ENCODE peak calls at places on chromosome 12, in nine cellular contexts. X is nephron progenitor cell, E is HFFc6, W is body of pancreas, N is AG04449, C is tibial nerve, A is transverse colon, Q is mucosa of descending colon, B is neural crest cell. S is an unnamed sample.

GRCh38 chr12:27965966-27966365 is 6.6 kb downstream of the PTHLH start:
- DNase-seq in X (no peak), E (peak; percentile 20), W (no peak), N (no peak), C (no peak), A (no peak), Q (no peak), B (no peak), S (peak; percentile 68)

GRCh38 chr12:54220092-54220557 is 31.3 kb upstream of the SMUG1 start:
- DNase-seq in X (peak; percentile 85), E (peak; percentile 64), W (peak; percentile 71), N (no peak), C (peak; percentile 83), A (peak; percentile 70), Q (peak; percentile 65), B (peak; percentile 76), S (peak; percentile 75)

GRCh38 chr12:32467959-32468863 is 68.9 kb downstream of the FGD4 start:
- DNase-seq in X (no peak), E (no peak), W (no peak), N (no peak), C (no peak), A (no peak), Q (no peak), B (no peak), S (no peak)

GRCh38 chr12:75692883-75693282 is 181.5 kb upstream of the KRR1 start:
- DNase-seq in X (no peak), E (no peak), W (no peak), N (no peak), C (no peak), A (no peak), Q (no peak), B (no peak), S (no peak)

GRCh38 chr12:114674201-114675047 is 9.6 kb downstream of the TBX3 start:
- DNase-seq in X (peak; percentile 27), E (no peak), W (no peak), N (no peak), C (no peak), A (no peak), Q (no peak), B (no peak), S (no peak)

GRCh38 chr12:28811457-28811856 is 337.6 kb upstream of the FAR2 start:
- DNase-seq in X (no peak), E (no peak), W (no peak), N (no peak), C (no peak), A (no peak), Q (no peak), B (no peak), S (no peak)

GRCh38 chr12:19437996-19438395 is 1.3 kb upstream of the AEBP2 start:
- DNase-seq in X (no peak), E (peak; percentile 25), W (no peak), N (no peak), C (no peak), A (no peak), Q (no peak), B (no peak), S (no peak)

GRCh38 chr12:78683031-78683430 is 181.5 kb upstream of the SYT1 start:
- DNase-seq in X (no peak), E (no peak), W (no peak), N (no peak), C (no peak), A (no peak), Q (no peak), B (no peak), S (no peak)

GRCh38 chr12:122021822-122022392 is at the start of gene BCL7A:
- DNase-seq in X (peak; percentile 65), E (peak; percentile 73), W (peak; percentile 73), N (no peak), C (peak; percentile 57), A (peak; percentile 76), Q (peak; percentile 80), B (peak; percentile 63), S (peak; percentile 60)

GRCh38 chr12:101743724-101744472 is 4.6 kb upstream of the SYCP3 start:
- DNase-seq in X (no peak), E (no peak), W (no peak), N (no peak), C (no peak), A (peak; percentile 40), Q (no peak), B (no peak), S (no peak)

GRCh38 chr12:132400011-132400641 is 70.7 kb upstream of the GALNT9 start:
- DNase-seq in X (peak; percentile 50), E (no peak), W (peak; percentile 5), N (no peak), C (no peak), A (no peak), Q (no peak), B (no peak), S (no peak)

GRCh38 chr12:1318327-1319031 is 275.9 kb downstream of the FBXL14 start:
- DNase-seq in X (peak; percentile 43), E (peak; percentile 47), W (peak; percentile 33), N (peak; percentile 29), C (no peak), A (no peak), Q (peak; percentile 26), B (no peak), S (peak; percentile 17)

GRCh38 chr12:15837141-15837781 is 44.9 kb upstream of the STRAP start:
- DNase-seq in X (no peak), E (peak; percentile 43), W (no peak), N (peak; percentile 51), C (no peak), A (no peak), Q (no peak), B (no peak), S (no peak)

GRCh38 chr12:84174115-84174514 is 738.5 kb downstream of the SLC6A15 start:
- DNase-seq in X (no peak), E (no peak), W (no peak), N (no peak), C (no peak), A (no peak), Q (no peak), B (no peak), S (no peak)

GRCh38 chr12:107223816-107224215 is 130.5 kb upstream of the CRY1 start:
- DNase-seq in X (no peak), E (no peak), W (no peak), N (no peak), C (no peak), A (no peak), Q (no peak), B (no peak), S (no peak)

GRCh38 chr12:10366875-10367274 is 23.0 kb downstream of the KLRK1 start:
- DNase-seq in X (no peak), E (peak; percentile 33), W (no peak), N (no peak), C (no peak), A (no peak), Q (no peak), B (no peak), S (peak; percentile 54)
- TF ChIP-seq CTCF in X (no peak), E (peak; percentile 57), W (no peak), N (no peak), C (no peak), A (peak; percentile 8), Q (no peak), B (no peak), S (peak; percentile 46)

DNA sequence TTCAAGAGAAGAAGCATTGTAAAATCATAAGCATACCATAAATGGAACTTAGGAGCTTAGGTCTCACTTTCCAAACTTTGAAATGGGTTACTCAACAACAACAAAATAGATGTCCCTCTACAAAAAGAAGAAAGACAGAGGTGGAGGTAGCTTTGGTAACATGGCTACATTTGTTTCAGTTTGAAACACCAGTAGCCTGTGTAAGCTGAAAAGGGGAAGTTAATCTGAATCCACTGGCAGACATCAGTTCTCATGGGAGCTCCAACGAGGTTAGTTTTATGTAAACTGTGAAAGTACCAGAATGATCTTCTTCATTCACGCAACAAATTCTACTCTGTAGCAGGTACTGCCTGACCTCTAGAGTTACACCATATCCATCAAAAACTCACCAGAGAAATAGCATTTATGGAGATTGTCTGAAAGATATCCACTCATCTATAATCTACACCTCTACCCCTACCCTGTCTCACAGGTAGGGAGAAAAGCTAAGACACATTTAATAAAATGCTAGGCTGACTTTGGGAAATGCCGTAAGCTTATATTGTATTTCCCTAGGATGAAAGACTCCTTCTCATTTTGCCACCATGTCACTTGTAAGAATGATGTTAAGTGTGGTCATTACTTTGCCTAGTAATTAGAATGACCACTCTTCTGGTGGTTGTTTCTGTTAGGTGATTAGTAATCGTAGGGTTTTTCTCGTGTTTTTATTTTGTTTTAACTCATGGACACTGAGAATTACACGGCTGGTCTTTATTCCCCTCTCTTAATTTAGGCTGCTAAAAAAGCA is 224.1 kb downstream of the ASCL1 start:
- DNase-seq in X (no peak), E (no peak), W (no peak), N (no peak), C (no peak), A (no peak), Q (no peak), B (no peak), S (no peak)
- TF ChIP-seq CTCF in X (no peak), E (no peak), W (no peak), N (no peak), C (no peak), A (no peak), Q (no peak), B (no peak), S (no peak)

DNA sequence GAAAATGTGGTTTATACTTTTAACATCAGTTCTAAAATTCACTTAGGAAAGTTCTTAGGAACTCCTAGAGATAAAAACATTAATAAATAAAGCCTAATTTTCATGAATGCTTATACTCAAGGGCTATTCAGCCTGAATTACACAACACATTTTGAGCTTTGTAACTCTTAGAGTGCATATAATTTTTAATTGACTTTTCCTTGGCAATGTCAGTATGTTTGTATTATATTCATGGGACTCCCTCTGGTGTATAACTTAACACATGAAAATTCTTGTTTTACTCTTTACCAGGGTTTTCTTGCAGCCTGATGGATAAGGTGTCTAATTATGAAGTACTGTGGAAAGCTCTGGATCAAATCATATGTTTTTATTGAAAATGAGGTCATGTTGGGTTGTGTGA is 150.6 kb upstream of the HMGA2 start:
- DNase-seq in X (no peak), E (peak; percentile 22), W (no peak), N (no peak), C (no peak), A (no peak), Q (no peak), B (no peak), S (peak; percentile 60)
- TF ChIP-seq CTCF in X (no peak), E (peak; percentile 71), W (no peak), N (no peak), C (no peak), A (no peak), Q (peak; percentile 9), B (no peak), S (peak; percentile 25)

DNA sequence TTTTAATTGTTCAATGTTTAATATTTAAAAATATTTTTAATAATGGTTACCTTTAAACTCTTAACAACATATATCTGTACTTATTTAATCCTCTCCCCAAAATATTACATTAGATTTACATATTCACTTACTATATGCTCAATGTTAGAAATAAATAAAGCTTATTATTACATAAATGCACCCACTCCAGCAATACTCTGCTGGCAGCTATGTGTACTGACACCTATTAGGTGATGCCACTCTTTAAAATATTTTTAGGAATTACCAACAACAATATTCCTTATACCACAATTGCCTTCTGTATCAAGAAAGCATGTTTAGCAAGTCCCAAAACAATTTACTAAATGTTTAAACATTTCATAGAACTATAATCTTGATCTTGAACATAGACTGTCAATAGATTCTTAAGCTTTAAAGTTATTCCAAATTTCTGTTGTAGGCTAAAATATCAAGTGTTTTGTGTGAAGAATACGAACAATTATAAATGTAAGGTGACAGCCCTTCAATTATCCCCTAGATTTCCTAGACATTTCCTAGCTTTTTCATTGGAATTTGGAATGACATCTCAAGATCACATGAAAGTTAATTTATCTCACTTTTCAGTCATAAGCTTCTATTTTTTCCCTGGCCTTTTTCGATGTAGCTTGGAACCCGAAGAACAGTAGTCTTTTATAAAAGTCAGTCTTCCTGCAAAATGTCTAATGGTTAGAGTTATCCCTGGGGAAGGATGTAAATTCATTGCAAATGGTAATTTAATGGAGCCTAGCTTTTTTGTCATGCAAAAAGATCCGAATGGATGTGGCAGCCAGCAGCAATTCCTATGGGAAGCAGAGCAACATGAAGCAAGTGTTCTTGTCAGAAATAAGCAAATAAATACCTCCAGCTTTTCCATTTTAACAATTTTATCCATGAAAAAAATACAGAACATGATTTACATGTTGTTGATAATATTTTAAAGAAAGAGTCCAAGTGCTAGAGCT is 907.5 kb upstream of the ATXN7L3B start:
- DNase-seq in X (no peak), E (no peak), W (no peak), N (no peak), C (no peak), A (no peak), Q (no peak), B (no peak), S (no peak)
- TF ChIP-seq CTCF in X (no peak), E (no peak), W (no peak), N (no peak), C (no peak), A (no peak), Q (no peak), B (peak; percentile 44), S (no peak)

S was measured in MCF 10A.